ENCODE peak calls at places on chromosomes 4 and X, in six cellular contexts. One of them, this sample, is unnamed.

GRCh38 chr4:119103263-119103662 is 32.4 kb upstream of the MYOZ2 start:
- DNase-seq in dorsolateral prefrontal cortex: no peak
- DNase-seq in CD8-positive, alpha-beta T cell: no peak
- DNase-seq in thyroid gland: no peak
- DNase-seq in type B pancreatic cell: no peak
- DNase-seq in RWPE1: peak; percentile 83
- DNase-seq in this sample: peak; percentile 99

GRCh38 chr4:181688416-181688815 is 554.8 kb upstream of the TENM3 start:
- DNase-seq in CD8-positive, alpha-beta T cell: no peak
- DNase-seq in dorsolateral prefrontal cortex: no peak
- DNase-seq in type B pancreatic cell: no peak
- DNase-seq in thyroid gland: no peak
- DNase-seq in RWPE1: no peak
- DNase-seq in this sample: no peak

GRCh38 chr4:105544517-105544916 is 7.9 kb upstream of the ARHGEF38 start:
- DNase-seq in CD8-positive, alpha-beta T cell: no peak
- DNase-seq in RWPE1: no peak
- DNase-seq in thyroid gland: no peak
- DNase-seq in type B pancreatic cell: no peak
- DNase-seq in dorsolateral prefrontal cortex: no peak
- DNase-seq in this sample: no peak

GRCh38 chrX:72475338-72475737 is 97.3 kb downstream of the HDAC8 start:
- DNase-seq in thyroid gland: peak; percentile 3
- DNase-seq in CD8-positive, alpha-beta T cell: no peak
- DNase-seq in type B pancreatic cell: no peak
- DNase-seq in RWPE1: peak; percentile 3
- DNase-seq in dorsolateral prefrontal cortex: no peak
- DNase-seq in this sample: no peak

GRCh38 chrX:31423575-31424284 is 351.9 kb upstream of the FTHL17 start:
- DNase-seq in type B pancreatic cell: no peak
- DNase-seq in CD8-positive, alpha-beta T cell: no peak
- DNase-seq in RWPE1: peak; percentile 20
- DNase-seq in thyroid gland: no peak
- DNase-seq in dorsolateral prefrontal cortex: no peak
- DNase-seq in this sample: no peak

GRCh38 chr4:179124957-179125356 is 1682.7 kb upstream of the AGA start:
- DNase-seq in CD8-positive, alpha-beta T cell: no peak
- DNase-seq in thyroid gland: no peak
- DNase-seq in RWPE1: no peak
- DNase-seq in dorsolateral prefrontal cortex: no peak
- DNase-seq in type B pancreatic cell: no peak
- DNase-seq in this sample: no peak

GRCh38 chr4:92059615-92060014 is 244.2 kb upstream of the GRID2 start:
- DNase-seq in CD8-positive, alpha-beta T cell: no peak
- DNase-seq in dorsolateral prefrontal cortex: no peak
- DNase-seq in RWPE1: no peak
- DNase-seq in thyroid gland: no peak
- DNase-seq in type B pancreatic cell: no peak
- DNase-seq in this sample: no peak

GRCh38 chrX:52337410-52337809 is 31.4 kb upstream of the XAGE2 start:
- DNase-seq in thyroid gland: no peak
- DNase-seq in RWPE1: no peak
- DNase-seq in dorsolateral prefrontal cortex: no peak
- DNase-seq in CD8-positive, alpha-beta T cell: no peak
- DNase-seq in type B pancreatic cell: no peak
- DNase-seq in this sample: no peak

GRCh38 chr4:154466336-154466735 is 25.3 kb downstream of the DCHS2 start:
- DNase-seq in dorsolateral prefrontal cortex: no peak
- DNase-seq in type B pancreatic cell: no peak
- DNase-seq in CD8-positive, alpha-beta T cell: no peak
- DNase-seq in thyroid gland: no peak
- DNase-seq in RWPE1: no peak
- DNase-seq in this sample: no peak

GRCh38 chrX:30906726-30907125 is 17.7 kb upstream of the TAB3 start:
- DNase-seq in thyroid gland: no peak
- DNase-seq in dorsolateral prefrontal cortex: no peak
- DNase-seq in RWPE1: peak; percentile 30
- DNase-seq in type B pancreatic cell: no peak
- DNase-seq in CD8-positive, alpha-beta T cell: no peak
- DNase-seq in this sample: no peak

GRCh38 chrX:50107470-50107869 is 93.3 kb downstream of the AKAP4 start:
- DNase-seq in CD8-positive, alpha-beta T cell: no peak
- DNase-seq in type B pancreatic cell: no peak
- DNase-seq in RWPE1: no peak
- DNase-seq in thyroid gland: no peak
- DNase-seq in dorsolateral prefrontal cortex: no peak
- DNase-seq in this sample: no peak

GRCh38 chrX:100673397-100673953 is 29.5 kb downstream of the SRPX2 start:
- DNase-seq in RWPE1: no peak
- DNase-seq in CD8-positive, alpha-beta T cell: no peak
- DNase-seq in dorsolateral prefrontal cortex: no peak
- DNase-seq in thyroid gland: no peak
- DNase-seq in type B pancreatic cell: no peak
- DNase-seq in this sample: peak; percentile 36

GRCh38 chr4:90799895-90800294 is 672.7 kb downstream of the CCSER1 start:
- DNase-seq in type B pancreatic cell: no peak
- DNase-seq in thyroid gland: no peak
- DNase-seq in CD8-positive, alpha-beta T cell: no peak
- DNase-seq in RWPE1: no peak
- DNase-seq in dorsolateral prefrontal cortex: no peak
- DNase-seq in this sample: no peak

GRCh38 chr4:183658362-183659028 is 490 bp downstream of the RWDD4 start:
- DNase-seq in CD8-positive, alpha-beta T cell: peak; percentile 29
- DNase-seq in type B pancreatic cell: no peak
- DNase-seq in dorsolateral prefrontal cortex: no peak
- DNase-seq in RWPE1: peak; percentile 45
- DNase-seq in thyroid gland: peak; percentile 19
- DNase-seq in this sample: no peak

GRCh38 chrX:12709047-12709446 is 82.2 kb upstream of the PRPS2 start:
- DNase-seq in RWPE1: no peak
- DNase-seq in thyroid gland: no peak
- DNase-seq in type B pancreatic cell: no peak
- DNase-seq in dorsolateral prefrontal cortex: no peak
- DNase-seq in CD8-positive, alpha-beta T cell: no peak
- DNase-seq in this sample: no peak
- TF ChIP-seq CTCF in RWPE1: no peak
- TF ChIP-seq CTCF in thyroid gland: no peak
- TF ChIP-seq CTCF in type B pancreatic cell: peak; percentile 54
- TF ChIP-seq CTCF in dorsolateral prefrontal cortex: no peak
- TF ChIP-seq CTCF in CD8-positive, alpha-beta T cell: no peak
- TF ChIP-seq CTCF in this sample: no peak

GRCh38 chr4:7037425-7037824 is 5.7 kb upstream of the TADA2B start:
- DNase-seq in thyroid gland: no peak
- DNase-seq in type B pancreatic cell: no peak
- DNase-seq in CD8-positive, alpha-beta T cell: no peak
- DNase-seq in RWPE1: no peak
- DNase-seq in dorsolateral prefrontal cortex: no peak
- DNase-seq in this sample: no peak
- TF ChIP-seq CTCF in thyroid gland: no peak
- TF ChIP-seq CTCF in type B pancreatic cell: peak; percentile 21
- TF ChIP-seq CTCF in CD8-positive, alpha-beta T cell: no peak
- TF ChIP-seq CTCF in RWPE1: no peak
- TF ChIP-seq CTCF in dorsolateral prefrontal cortex: no peak
- TF ChIP-seq CTCF in this sample: peak; percentile 35

GRCh38 chrX:37905436-37906147 is 58.2 kb upstream of the DYNLT3 start:
- DNase-seq in RWPE1: no peak
- DNase-seq in type B pancreatic cell: peak; percentile 64
- DNase-seq in thyroid gland: no peak
- DNase-seq in CD8-positive, alpha-beta T cell: peak; percentile 7
- DNase-seq in dorsolateral prefrontal cortex: no peak
- DNase-seq in this sample: no peak
- TF ChIP-seq CTCF in RWPE1: no peak
- TF ChIP-seq CTCF in type B pancreatic cell: peak; percentile 24
- TF ChIP-seq CTCF in thyroid gland: no peak
- TF ChIP-seq CTCF in CD8-positive, alpha-beta T cell: no peak
- TF ChIP-seq CTCF in dorsolateral prefrontal cortex: no peak
- TF ChIP-seq CTCF in this sample: no peak

GRCh38 chr4:123364906-123365305 is 31.7 kb upstream of the SPRY1 start:
- DNase-seq in type B pancreatic cell: no peak
- DNase-seq in CD8-positive, alpha-beta T cell: no peak
- DNase-seq in thyroid gland: no peak
- DNase-seq in dorsolateral prefrontal cortex: no peak
- DNase-seq in RWPE1: no peak
- DNase-seq in this sample: no peak

GRCh38 chr4:123363729-123364128 is 32.9 kb upstream of the SPRY1 start:
- DNase-seq in type B pancreatic cell: no peak
- DNase-seq in dorsolateral prefrontal cortex: no peak
- DNase-seq in thyroid gland: no peak
- DNase-seq in CD8-positive, alpha-beta T cell: no peak
- DNase-seq in RWPE1: no peak
- DNase-seq in this sample: no peak

GRCh38 chr4:123365412-123365811 is 31.2 kb upstream of the SPRY1 start:
- DNase-seq in RWPE1: no peak
- DNase-seq in type B pancreatic cell: no peak
- DNase-seq in CD8-positive, alpha-beta T cell: no peak
- DNase-seq in dorsolateral prefrontal cortex: no peak
- DNase-seq in thyroid gland: no peak
- DNase-seq in this sample: no peak

GRCh38 chr4:123362103-123362502 is 34.5 kb upstream of the SPRY1 start:
- DNase-seq in dorsolateral prefrontal cortex: no peak
- DNase-seq in CD8-positive, alpha-beta T cell: no peak
- DNase-seq in RWPE1: no peak
- DNase-seq in type B pancreatic cell: no peak
- DNase-seq in thyroid gland: no peak
- DNase-seq in this sample: no peak

GRCh38 chr4:123366144-123366748 is 30.3 kb upstream of the SPRY1 start:
- DNase-seq in RWPE1: no peak
- DNase-seq in thyroid gland: no peak
- DNase-seq in CD8-positive, alpha-beta T cell: no peak
- DNase-seq in dorsolateral prefrontal cortex: no peak
- DNase-seq in type B pancreatic cell: no peak
- DNase-seq in this sample: no peak
- TF ChIP-seq CTCF in RWPE1: no peak
- TF ChIP-seq CTCF in thyroid gland: no peak
- TF ChIP-seq CTCF in CD8-positive, alpha-beta T cell: no peak
- TF ChIP-seq CTCF in dorsolateral prefrontal cortex: no peak
- TF ChIP-seq CTCF in type B pancreatic cell: no peak
- TF ChIP-seq CTCF in this sample: no peak

GRCh38 chr4:81084624-81085023 is 54.1 kb downstream of the BMP3 start:
- DNase-seq in type B pancreatic cell: no peak
- DNase-seq in CD8-positive, alpha-beta T cell: no peak
- DNase-seq in thyroid gland: no peak
- DNase-seq in RWPE1: no peak
- DNase-seq in dorsolateral prefrontal cortex: no peak
- DNase-seq in this sample: no peak

GRCh38 chr4:81085291-81085690 is 54.8 kb downstream of the BMP3 start:
- DNase-seq in dorsolateral prefrontal cortex: no peak
- DNase-seq in thyroid gland: no peak
- DNase-seq in type B pancreatic cell: no peak
- DNase-seq in RWPE1: no peak
- DNase-seq in CD8-positive, alpha-beta T cell: no peak
- DNase-seq in this sample: no peak

GRCh38 chr4:81081156-81081555 is 50.6 kb downstream of the BMP3 start:
- DNase-seq in thyroid gland: no peak
- DNase-seq in RWPE1: no peak
- DNase-seq in type B pancreatic cell: no peak
- DNase-seq in CD8-positive, alpha-beta T cell: no peak
- DNase-seq in dorsolateral prefrontal cortex: no peak
- DNase-seq in this sample: no peak

GRCh38 chr4:81085979-81086378 is 55.5 kb downstream of the BMP3 start:
- DNase-seq in thyroid gland: no peak
- DNase-seq in CD8-positive, alpha-beta T cell: no peak
- DNase-seq in type B pancreatic cell: no peak
- DNase-seq in RWPE1: no peak
- DNase-seq in dorsolateral prefrontal cortex: no peak
- DNase-seq in this sample: no peak

DNA sequence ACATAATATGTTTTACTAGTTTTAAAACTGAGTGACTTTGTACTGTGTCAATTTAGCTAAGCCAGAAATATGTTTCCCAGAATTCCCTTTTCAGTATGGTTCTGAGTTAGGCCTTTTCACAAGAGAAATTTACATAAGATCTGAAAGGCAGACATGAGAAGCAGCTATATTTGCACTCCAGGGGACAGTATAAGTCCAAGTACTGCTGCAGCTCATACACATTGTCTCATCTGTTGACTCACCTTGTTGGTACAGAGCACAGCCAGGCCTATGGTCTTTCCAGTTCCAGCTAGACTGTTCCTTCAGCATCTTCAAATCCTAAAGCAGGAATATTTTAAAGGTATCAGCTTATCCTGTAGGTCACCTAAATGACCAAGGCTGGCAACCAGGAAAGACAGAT is 53.5 kb downstream of the BMP3 start:
- DNase-seq in thyroid gland: no peak
- DNase-seq in dorsolateral prefrontal cortex: no peak
- DNase-seq in CD8-positive, alpha-beta T cell: no peak
- DNase-seq in RWPE1: peak; percentile 18
- DNase-seq in type B pancreatic cell: no peak
- DNase-seq in this sample: peak; percentile 15
- TF ChIP-seq CTCF in thyroid gland: no peak
- TF ChIP-seq CTCF in dorsolateral prefrontal cortex: no peak
- TF ChIP-seq CTCF in CD8-positive, alpha-beta T cell: no peak
- TF ChIP-seq CTCF in RWPE1: no peak
- TF ChIP-seq CTCF in type B pancreatic cell: no peak
- TF ChIP-seq CTCF in this sample: peak; percentile 70

GRCh38 chr4:152579916-152580315 is 44.0 kb upstream of the FBXW7 start:
- DNase-seq in dorsolateral prefrontal cortex: no peak
- DNase-seq in type B pancreatic cell: no peak
- DNase-seq in CD8-positive, alpha-beta T cell: no peak
- DNase-seq in RWPE1: no peak
- DNase-seq in thyroid gland: no peak
- DNase-seq in this sample: no peak

GRCh38 chr4:152578670-152579069 is 42.8 kb upstream of the FBXW7 start:
- DNase-seq in dorsolateral prefrontal cortex: no peak
- DNase-seq in thyroid gland: no peak
- DNase-seq in RWPE1: no peak
- DNase-seq in type B pancreatic cell: no peak
- DNase-seq in CD8-positive, alpha-beta T cell: no peak
- DNase-seq in this sample: no peak

GRCh38 chr4:152585036-152585439 is 49.1 kb upstream of the FBXW7 start:
- DNase-seq in dorsolateral prefrontal cortex: no peak
- DNase-seq in type B pancreatic cell: no peak
- DNase-seq in thyroid gland: peak; percentile 18
- DNase-seq in CD8-positive, alpha-beta T cell: no peak
- DNase-seq in RWPE1: no peak
- DNase-seq in this sample: no peak

GRCh38 chr4:152579107-152579764 is 43.3 kb upstream of the FBXW7 start:
- DNase-seq in thyroid gland: no peak
- DNase-seq in CD8-positive, alpha-beta T cell: no peak
- DNase-seq in type B pancreatic cell: no peak
- DNase-seq in RWPE1: no peak
- DNase-seq in dorsolateral prefrontal cortex: no peak
- DNase-seq in this sample: no peak

DNA sequence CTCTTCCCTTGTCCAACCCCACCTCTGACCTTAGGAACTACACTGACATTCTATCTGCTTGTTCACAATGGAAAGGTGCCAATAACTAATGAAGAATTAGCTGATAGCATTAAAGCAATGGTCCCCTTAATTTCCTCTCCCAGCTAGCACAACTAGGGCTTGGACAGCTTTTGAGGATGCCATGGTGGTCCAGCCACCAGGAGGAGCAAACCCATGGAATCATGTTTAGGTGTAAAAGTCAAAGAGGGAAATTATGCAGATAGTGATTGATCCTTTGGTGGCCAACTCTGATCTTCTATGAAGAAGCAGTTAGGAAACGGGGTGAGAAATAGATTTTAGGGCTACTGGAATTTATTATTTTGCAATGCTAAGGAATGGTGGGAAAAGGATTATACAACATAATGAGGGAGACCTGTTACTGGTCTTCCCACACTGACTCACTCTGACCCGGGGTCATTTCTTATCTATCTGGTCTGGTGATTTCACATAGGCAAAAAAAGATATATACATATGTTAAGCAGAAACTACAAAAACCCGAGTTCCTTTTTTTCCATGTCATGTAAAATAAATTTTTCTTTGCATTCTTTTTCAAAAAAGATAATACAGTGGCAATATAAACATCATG is 45.8 kb upstream of the FBXW7 start:
- DNase-seq in CD8-positive, alpha-beta T cell: no peak
- DNase-seq in RWPE1: no peak
- DNase-seq in thyroid gland: no peak
- DNase-seq in type B pancreatic cell: no peak
- DNase-seq in dorsolateral prefrontal cortex: no peak
- DNase-seq in this sample: no peak
- TF ChIP-seq CTCF in CD8-positive, alpha-beta T cell: no peak
- TF ChIP-seq CTCF in RWPE1: no peak
- TF ChIP-seq CTCF in thyroid gland: no peak
- TF ChIP-seq CTCF in type B pancreatic cell: peak; percentile 39
- TF ChIP-seq CTCF in dorsolateral prefrontal cortex: no peak
- TF ChIP-seq CTCF in this sample: peak; percentile 26

This sample was measured in epithelial cell of proximal tubule.